ENCODE peak calls at places on chromosomes 4 and X, in nine cellular contexts. J is COR-L47, D is NCI-H1694 treated with DMSO at 0.1 percent for 48 hours, V is T1000, Z is SK-N-SH, W is RWPE1, Y is NCI-H774, G is lung microvascular endothelial cell, F is upper lobe of left lung. N is an unnamed sample.

GRCh38 chrX:78658851-78659744 is at the start of gene RTL3:
- DNase-seq in D (no peak), V (no peak), Z (no peak), G (peak; percentile 18), F (no peak), J (no peak), Y (no peak), W (no peak), N (no peak)

GRCh38 chr4:181528570-181529184 is 714.5 kb upstream of the TENM3 start:
- DNase-seq in Z (peak; percentile 55), W (peak; percentile 59), J (peak; percentile 84), D (peak; percentile 36), F (no peak), G (peak; percentile 38), Y (peak; percentile 58), V (peak; percentile 4), N (peak; percentile 52)

GRCh38 chr4:148955926-148956325 is 513.7 kb upstream of the NR3C2 start:
- DNase-seq in W (peak; percentile 1), Y (no peak), V (no peak), F (no peak), G (no peak), D (no peak), Z (no peak), J (no peak), N (no peak)

GRCh38 chr4:148346657-148347056 is 95.6 kb downstream of the NR3C2 start:
- DNase-seq in G (no peak), F (no peak), Z (no peak), J (no peak), V (no peak), D (no peak), Y (no peak), W (no peak), N (no peak)

GRCh38 chr4:6207602-6208001 is 7.3 kb upstream of the JAKMIP1 start:
- DNase-seq in V (no peak), D (no peak), Y (no peak), F (no peak), J (peak; percentile 32), W (no peak), Z (no peak), G (no peak), N (no peak)

GRCh38 chrX:51336584-51336983 is 4.0 kb downstream of the NUDT10 start:
- DNase-seq in W (peak; percentile 3), F (no peak), Z (peak; percentile 63), G (peak; percentile 50), J (no peak), D (peak; percentile 20), Y (no peak), V (no peak), N (no peak)

GRCh38 chr4:41146716-41147506 is 67.4 kb downstream of the APBB2 start:
- DNase-seq in W (no peak), V (no peak), J (no peak), G (no peak), D (no peak), F (peak; percentile 28), Y (peak; percentile 8), Z (no peak), N (no peak)

GRCh38 chr4:70177117-70177516 is 18.4 kb upstream of the ODAM start:
- DNase-seq in F (no peak), D (no peak), Z (no peak), G (no peak), W (no peak), J (no peak), V (no peak), Y (no peak), N (no peak)

GRCh38 chr4:53914313-53915016 is 149.9 kb downstream of the CHIC2 start:
- DNase-seq in W (peak; percentile 87), G (no peak), F (no peak), V (peak; percentile 64), J (no peak), Y (no peak), D (no peak), Z (no peak), N (no peak)

GRCh38 chrX:24860140-24860539 is 155.6 kb downstream of the ARX start:
- DNase-seq in V (no peak), J (no peak), D (no peak), Y (no peak), Z (no peak), W (no peak), G (peak; percentile 46), F (no peak), N (no peak)

GRCh38 chr4:152817331-152817730 is 37.6 kb downstream of the ARFIP1 start:
- DNase-seq in F (no peak), G (no peak), Y (no peak), V (no peak), J (no peak), D (no peak), W (no peak), Z (no peak), N (no peak)

GRCh38 chr4:109179089-109179488 is 123.4 kb downstream of the COL25A1 start:
- DNase-seq in J (no peak), G (no peak), W (no peak), D (no peak), V (no peak), F (no peak), Z (no peak), Y (no peak), N (no peak)

GRCh38 chr4:54082168-54082567 is 17.8 kb upstream of the CHIC2 start:
- DNase-seq in Z (no peak), Y (no peak), G (peak; percentile 81), F (no peak), J (no peak), D (no peak), W (peak; percentile 96), V (peak; percentile 86), N (no peak)

GRCh38 chr4:40143926-40144508 is 52.8 kb upstream of the RHOH start:
- DNase-seq in Z (no peak), Y (no peak), W (no peak), F (no peak), D (no peak), J (no peak), G (no peak), V (no peak), N (no peak)

GRCh38 chr4:1751919-1752283 is 30.6 kb downstream of the TACC3 start:
- DNase-seq in Y (no peak), D (no peak), W (no peak), Z (no peak), V (no peak), F (peak; percentile 78), J (no peak), G (no peak), N (no peak)

GRCh38 chrX:30949554-30949953 is 60.5 kb upstream of the TAB3 start:
- DNase-seq in J (no peak), G (no peak), F (no peak), V (no peak), D (no peak), Z (no peak), W (no peak), Y (no peak), N (no peak)

GRCh38 chr4:120025516-120025915 is 41.1 kb downstream of the MAD2L1 start:
- DNase-seq in G (no peak), D (no peak), F (no peak), W (no peak), J (no peak), Y (no peak), V (no peak), Z (no peak), N (no peak)

GRCh38 chrX:153726286-153727107 is 1.8 kb downstream of the ABCD1 start:
- DNase-seq in D (no peak), W (no peak), F (peak; percentile 88), J (peak; percentile 30), V (no peak), G (peak; percentile 56), Z (peak; percentile 80), Y (no peak), N (no peak)

GRCh38 chrX:154711264-154711663 is 39.6 kb downstream of the GAB3 start:
- DNase-seq in V (no peak), D (no peak), J (no peak), G (no peak), Z (no peak), F (no peak), Y (no peak), W (no peak), N (no peak)

GRCh38 chr4:121943941-121944340 is 7.9 kb downstream of the TRPC3 start:
- DNase-seq in Y (no peak), F (no peak), W (peak; percentile 8), D (no peak), Z (peak; percentile 48), G (no peak), J (no peak), V (no peak), N (no peak)